ENCODE peak calls at places on chromosomes 3 and 15, in eight cellular contexts. J is PC-9; H is NCI-H2029 treated with DMSO at 0.1 percent for 48 hours; C is activated T-cell treated with anti-CD3 and anti-CD28 coated beads, Interleukin-2, amount 50 U/mL, for 24 hours; U is T-helper 1 cell; I is transverse colon; Y is AG08395; B is A673. L is an unnamed sample.

GRCh38 chr15:85003593-85004312 is 22.1 kb downstream of the PDE8A start:
- DNase-seq in I (no peak), C (no peak), Y (no peak), J (no peak), B (no peak), H (no peak), U (no peak), L (no peak)

GRCh38 chr3:101117981-101118380 is 124.8 kb upstream of the ABI3BP start:
- DNase-seq in H (no peak), J (no peak), Y (peak), C (no peak), U (no peak), B (no peak), I (no peak), L (no peak)

GRCh38 chr15:92899910-92900711 is at the start of gene CHD2:
- DNase-seq in H (peak), U (peak), Y (peak), I (peak), C (peak), B (peak), J (peak), L (peak)

GRCh38 chr15:91216000-91216399 is 115.9 kb downstream of the SV2B start:
- DNase-seq in C (no peak), I (no peak), Y (no peak), U (no peak), B (no peak), H (no peak), J (no peak), L (no peak)

GRCh38 chr3:184058029-184058428 is 5.2 kb downstream of the HTR3C start:
- DNase-seq in I (no peak), H (no peak), B (no peak), Y (peak), J (no peak), U (no peak), C (no peak), L (no peak)

GRCh38 chr3:196941846-196942225 is 492 bp downstream of the NCBP2 start:
- DNase-seq in Y (peak), B (peak), C (peak), H (no peak), U (peak), I (peak), J (no peak), L (peak)

GRCh38 chr3:107208100-107208499 is 169.1 kb upstream of the CCDC54 start:
- DNase-seq in J (peak), H (no peak), U (no peak), B (peak), C (no peak), Y (peak), I (no peak), L (no peak)

GRCh38 chr3:190056795-190057194 is 63.9 kb downstream of the P3H2 start:
- DNase-seq in I (no peak), J (no peak), C (no peak), B (no peak), U (no peak), H (no peak), Y (no peak), L (no peak)

GRCh38 chr15:29952245-29952644 is 130.0 kb upstream of the TJP1 start:
- DNase-seq in B (peak), U (no peak), Y (no peak), C (no peak), J (no peak), H (no peak), I (no peak), L (no peak)

GRCh38 chr3:23203651-23204111 is 554 bp downstream of the UBE2E2 start:
- DNase-seq in Y (peak), J (no peak), B (peak), H (peak), U (no peak), C (peak), I (peak), L (peak)

GRCh38 chr3:174855002-174855401 is 4.1 kb upstream of the NAALADL2 start:
- DNase-seq in Y (no peak), C (no peak), I (no peak), J (no peak), U (no peak), B (no peak), H (no peak), L (no peak)